ENCODE peak calls at places on chromosomes 2 and 18, in six cellular contexts. M, X, S, R, L and H are unnamed samples.

GRCh38 chr2:55961318-55961911 is 37.8 kb upstream of the EFEMP1 start:
- DNase-seq in M (peak; percentile 20), X (peak; percentile 66), S (no peak), R (no peak), L (peak; percentile 76), H (no peak)

GRCh38 chr2:127581050-127581345 is 45.5 kb downstream of the MYO7B start:
- DNase-seq in M (no peak), X (no peak), S (no peak), R (no peak), L (no peak), H (no peak)

GRCh38 chr18:14976736-14977430 is 228.9 kb downstream of the ANKRD30B start:
- DNase-seq in M (no peak), X (no peak), S (no peak), R (no peak), L (no peak), H (no peak)

GRCh38 chr2:126864861-126865260 is 33.8 kb upstream of the TEX51 start:
- DNase-seq in M (no peak), X (no peak), S (no peak), R (no peak), L (peak; percentile 20), H (no peak)

GRCh38 chr2:23221901-23222300 is 163.1 kb upstream of the KLHL29 start:
- DNase-seq in M (no peak), X (no peak), S (peak; percentile 48), R (no peak), L (no peak), H (no peak)

GRCh38 chr2:217160103-217160502 is 300.2 kb upstream of the TNP1 start:
- DNase-seq in M (no peak), X (peak; percentile 66), S (no peak), R (no peak), L (peak; percentile 16), H (no peak)

GRCh38 chr2:5938566-5938896 is 246.3 kb downstream of the SOX11 start:
- DNase-seq in M (no peak), X (no peak), S (no peak), R (no peak), L (no peak), H (no peak)

GRCh38 chr2:217818293-217818850 is 184.4 kb downstream of the TNS1 start:
- DNase-seq in M (no peak), X (no peak), S (no peak), R (no peak), L (no peak), H (no peak)

GRCh38 chr2:110678457-110679336 is 834 bp upstream of the BUB1 start:
- DNase-seq in M (no peak), X (peak; percentile 17), S (peak; percentile 67), R (peak; percentile 32), L (no peak), H (peak; percentile 33)

GRCh38 chr2:1498176-1498575 is 84.9 kb downstream of the TPO start:
- DNase-seq in M (no peak), X (no peak), S (peak; percentile 44), R (no peak), L (no peak), H (peak; percentile 8)

GRCh38 chr18:63040788-63041410 is 278.7 kb downstream of the BCL2 start:
- DNase-seq in M (no peak), X (no peak), S (no peak), R (no peak), L (no peak), H (no peak)

GRCh38 chr2:59585657-59586056 is 967.8 kb downstream of the BCL11A start:
- DNase-seq in M (no peak), X (no peak), S (no peak), R (no peak), L (no peak), H (no peak)

GRCh38 chr18:72871091-72871490 is 3.3 kb upstream of the NETO1 start:
- DNase-seq in M (no peak), X (peak; percentile 6), S (no peak), R (no peak), L (no peak), H (no peak)

GRCh38 chr18:22946217-22946616 is 13.1 kb downstream of the RBBP8 start:
- DNase-seq in M (no peak), X (no peak), S (no peak), R (no peak), L (no peak), H (no peak)

GRCh38 chr2:143481728-143482127 is 352.5 kb downstream of the ARHGAP15 start:
- DNase-seq in M (no peak), X (no peak), S (no peak), R (no peak), L (no peak), H (no peak)

GRCh38 chr18:22674300-22674699 is 256.6 kb upstream of the CTAGE1 start:
- DNase-seq in M (no peak), X (peak; percentile 94), S (no peak), R (no peak), L (peak; percentile 70), H (no peak)

GRCh38 chr2:188158337-188159100 is 133.2 kb upstream of the GULP1 start:
- DNase-seq in M (no peak), X (peak; percentile 40), S (no peak), R (no peak), L (peak; percentile 23), H (no peak)

GRCh38 chr18:48728204-48728833 is 189.5 kb downstream of the CTIF start:
- DNase-seq in M (no peak), X (peak; percentile 99), S (no peak), R (peak; percentile 62), L (no peak), H (peak; percentile 53)

GRCh38 chr2:235793163-235793752 is 299.4 kb downstream of the AGAP1 start:
- DNase-seq in M (no peak), X (peak; percentile 24), S (peak; percentile 58), R (no peak), L (peak; percentile 25), H (no peak)

GRCh38 chr2:240451791-240452470 is 16.5 kb downstream of the GPC1 start:
- DNase-seq in M (no peak), X (no peak), S (peak; percentile 66), R (no peak), L (no peak), H (peak; percentile 42)

GRCh38 chr2:78568921-78569320 is 456.6 kb upstream of the REG3G start:
- DNase-seq in M (no peak), X (no peak), S (no peak), R (no peak), L (no peak), H (no peak)

GRCh38 chr2:240463274-240463865 is 27.9 kb downstream of the GPC1 start:
- DNase-seq in M (peak; percentile 15), X (no peak), S (peak; percentile 59), R (peak; percentile 12), L (no peak), H (peak; percentile 67)

GRCh38 chr2:228131833-228132232 is 49.7 kb downstream of the SPHKAP start:
- DNase-seq in M (no peak), X (no peak), S (no peak), R (no peak), L (no peak), H (no peak)

GRCh38 chr2:101125374-101125773 is 25.8 kb downstream of the TBC1D8 start:
- DNase-seq in M (no peak), X (no peak), S (no peak), R (no peak), L (peak; percentile 53), H (no peak)

GRCh38 chr2:219296142-219296541 is 13.1 kb downstream of the PTPRN start:
- DNase-seq in M (no peak), X (no peak), S (peak; percentile 60), R (no peak), L (no peak), H (no peak)

GRCh38 chr2:219293736-219294201 is 14.6 kb downstream of the DNAJB2 start:
- DNase-seq in M (no peak), X (no peak), S (peak; percentile 62), R (no peak), L (no peak), H (no peak)

GRCh38 chr2:219296631-219297391 is 12.4 kb downstream of the PTPRN start:
- DNase-seq in M (no peak), X (no peak), S (peak; percentile 60), R (no peak), L (no peak), H (no peak)

GRCh38 chr2:219292616-219293015 is 13.4 kb downstream of the DNAJB2 start:
- DNase-seq in M (no peak), X (no peak), S (peak; percentile 53), R (no peak), L (no peak), H (peak; percentile 4)

DNA sequence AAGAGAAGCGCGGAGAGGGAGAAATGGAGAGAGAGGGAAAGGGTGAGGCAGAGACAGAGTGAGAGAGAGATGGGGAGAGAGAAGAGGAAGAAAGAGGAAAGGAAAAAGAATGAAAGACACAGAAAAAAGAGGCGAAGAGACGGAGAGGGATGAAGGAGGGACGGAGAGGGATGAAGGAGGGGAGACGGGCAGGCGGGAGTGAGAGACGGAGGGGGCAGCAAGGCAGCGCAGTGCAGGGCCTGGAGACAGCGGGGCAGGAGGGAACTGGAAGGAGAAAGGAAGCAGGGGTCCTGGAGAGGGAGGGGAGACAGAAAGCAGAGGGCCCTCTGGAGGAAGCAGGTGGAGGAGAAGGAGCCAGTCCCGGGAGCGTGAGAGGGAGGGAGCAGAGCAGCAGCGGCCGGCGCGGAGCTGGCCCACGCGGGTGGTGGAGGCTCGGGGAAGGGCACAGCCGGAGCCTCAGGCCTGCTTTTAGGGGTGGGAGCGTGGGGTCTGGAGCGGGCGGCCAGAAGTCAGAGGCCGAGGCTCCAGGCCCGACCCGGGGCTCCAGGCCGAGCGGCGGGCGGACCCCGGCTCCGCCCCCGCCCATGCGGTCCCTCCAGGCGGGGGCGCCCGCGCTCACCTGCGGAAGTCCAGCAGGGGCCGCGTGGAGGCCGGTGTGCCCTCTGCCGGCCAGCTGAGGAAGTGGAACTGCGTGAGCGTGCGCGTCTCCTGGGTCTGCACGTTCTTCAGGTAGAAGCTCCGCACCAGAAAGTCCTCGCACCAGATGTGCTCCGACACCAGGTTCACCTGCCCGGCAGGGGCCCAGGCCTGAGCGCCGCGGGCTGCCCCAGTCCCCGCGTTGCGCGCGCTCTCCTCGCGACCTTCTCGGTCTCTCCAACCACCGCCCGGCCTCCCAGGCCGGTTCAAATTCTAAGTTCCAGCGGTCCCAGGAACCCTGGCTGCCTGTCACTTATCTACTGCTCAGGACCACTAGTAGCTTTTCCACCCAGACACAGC is 14.5 kb downstream of the PTPRN start:
- DNase-seq in M (peak; percentile 82), X (peak; percentile 70), S (peak; percentile 91), R (peak; percentile 88), L (peak; percentile 91), H (peak; percentile 93)
- H3K27ac ChIP-seq in M (peak overlapping the region; percentile 94), X (peak overlapping the region; percentile 40), S (peak overlapping the region; percentile 84), R (peak overlapping the region; percentile 94), L (peak overlapping the region; percentile 99), H (peak overlapping the region; percentile 80)

GRCh38 chr18:515838-516237 is 15.3 kb upstream of the COLEC12 start:
- DNase-seq in M (no peak), X (no peak), S (no peak), R (no peak), L (no peak), H (no peak)
- H3K27ac ChIP-seq in M (no peak overlapping the region), X (no peak overlapping the region), S (no peak overlapping the region), R (no peak overlapping the region), L (no peak overlapping the region), H (no peak overlapping the region)

GRCh38 chr2:158936978-158937377 is 31.5 kb upstream of the TANC1 start:
- DNase-seq in M (no peak), X (peak; percentile 95), S (peak; percentile 76), R (peak; percentile 38), L (no peak), H (no peak)
- H3K27ac ChIP-seq in M (no peak overlapping the region), X (no peak overlapping the region), S (peak overlapping the region; percentile 21), R (peak overlapping the region; percentile 80), L (no peak overlapping the region), H (peak overlapping the region; percentile 20)

DNA sequence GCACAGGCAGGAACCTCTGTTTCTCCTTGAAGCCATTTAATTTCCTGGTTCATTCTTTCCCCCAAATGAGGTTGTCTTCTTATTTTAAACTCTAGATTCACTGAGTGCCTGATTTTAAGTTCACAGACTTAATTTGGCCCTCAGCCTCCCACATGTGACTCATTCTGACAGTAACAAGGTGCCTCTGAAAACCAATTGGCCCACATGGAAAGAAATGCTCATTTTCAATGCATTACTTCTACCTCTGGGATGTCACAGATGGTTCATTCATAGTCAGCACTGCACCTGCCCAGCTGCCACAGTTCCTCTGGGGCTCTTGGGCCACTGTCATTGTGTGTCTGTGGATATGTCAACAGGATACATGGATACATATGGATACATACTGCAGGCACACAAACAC is 140.4 kb upstream of the CAPN13 start:
- DNase-seq in M (no peak), X (no peak), S (no peak), R (no peak), L (no peak), H (no peak)
- H3K27ac ChIP-seq in M (no peak overlapping the region), X (no peak overlapping the region), S (no peak overlapping the region), R (no peak overlapping the region), L (no peak overlapping the region), H (no peak overlapping the region)